ENCODE peak calls at places on chromosomes 7 and 10, in nine cellular contexts. One of them, this sample, is unnamed.

GRCh38 chr10:47451998-47452494 is 31.9 kb downstream of the ANXA8 start:
- DNase-seq in nephron progenitor cell: no peak
- DNase-seq in PC-9: no peak
- DNase-seq in AG04450: no peak
- DNase-seq in left ventricle myocardium inferior: no peak
- DNase-seq in CD4-positive, alpha-beta T cell: no peak
- DNase-seq in heart left ventricle: no peak
- DNase-seq in upper lobe of right lung: peak; percentile 42
- DNase-seq in cardiac fibroblast: no peak
- DNase-seq in this sample: no peak

GRCh38 chr10:102230861-102231356 is 4.8 kb downstream of the ELOVL3 start:
- DNase-seq in nephron progenitor cell: peak; percentile 55
- DNase-seq in left ventricle myocardium inferior: peak; percentile 22
- DNase-seq in cardiac fibroblast: peak; percentile 28
- DNase-seq in AG04450: no peak
- DNase-seq in PC-9: no peak
- DNase-seq in upper lobe of right lung: peak; percentile 80
- DNase-seq in CD4-positive, alpha-beta T cell: no peak
- DNase-seq in heart left ventricle: peak; percentile 37
- DNase-seq in this sample: no peak

GRCh38 chr7:69893915-69894314 is 295.6 kb downstream of the AUTS2 start:
- DNase-seq in CD4-positive, alpha-beta T cell: no peak
- DNase-seq in PC-9: no peak
- DNase-seq in left ventricle myocardium inferior: no peak
- DNase-seq in nephron progenitor cell: no peak
- DNase-seq in upper lobe of right lung: no peak
- DNase-seq in cardiac fibroblast: peak; percentile 18
- DNase-seq in heart left ventricle: no peak
- DNase-seq in AG04450: no peak
- DNase-seq in this sample: no peak

GRCh38 chr10:10515479-10516204 is 502.0 kb upstream of the CELF2 start:
- DNase-seq in cardiac fibroblast: peak; percentile 49
- DNase-seq in CD4-positive, alpha-beta T cell: no peak
- DNase-seq in heart left ventricle: no peak
- DNase-seq in nephron progenitor cell: no peak
- DNase-seq in AG04450: no peak
- DNase-seq in PC-9: no peak
- DNase-seq in upper lobe of right lung: no peak
- DNase-seq in left ventricle myocardium inferior: no peak
- DNase-seq in this sample: no peak

GRCh38 chr7:84637568-84638338 is 443.2 kb upstream of the SEMA3A start:
- DNase-seq in PC-9: peak; percentile 74
- DNase-seq in left ventricle myocardium inferior: no peak
- DNase-seq in cardiac fibroblast: peak; percentile 96
- DNase-seq in heart left ventricle: no peak
- DNase-seq in CD4-positive, alpha-beta T cell: no peak
- DNase-seq in upper lobe of right lung: no peak
- DNase-seq in nephron progenitor cell: no peak
- DNase-seq in AG04450: peak; percentile 60
- DNase-seq in this sample: no peak

GRCh38 chr7:22826593-22826992 is 3.9 kb upstream of the TOMM7 start:
- DNase-seq in upper lobe of right lung: no peak
- DNase-seq in heart left ventricle: no peak
- DNase-seq in nephron progenitor cell: no peak
- DNase-seq in CD4-positive, alpha-beta T cell: no peak
- DNase-seq in PC-9: no peak
- DNase-seq in left ventricle myocardium inferior: no peak
- DNase-seq in AG04450: no peak
- DNase-seq in cardiac fibroblast: no peak
- DNase-seq in this sample: no peak

GRCh38 chr10:106795619-106796018 is 368.9 kb downstream of the SORCS1 start:
- DNase-seq in upper lobe of right lung: no peak
- DNase-seq in CD4-positive, alpha-beta T cell: no peak
- DNase-seq in nephron progenitor cell: peak; percentile 51
- DNase-seq in PC-9: no peak
- DNase-seq in heart left ventricle: no peak
- DNase-seq in cardiac fibroblast: no peak
- DNase-seq in AG04450: no peak
- DNase-seq in left ventricle myocardium inferior: peak; percentile 24
- DNase-seq in this sample: no peak

GRCh38 chr7:5339949-5340348 is 57.2 kb downstream of the SLC29A4 start:
- DNase-seq in AG04450: no peak
- DNase-seq in cardiac fibroblast: no peak
- DNase-seq in PC-9: no peak
- DNase-seq in upper lobe of right lung: no peak
- DNase-seq in CD4-positive, alpha-beta T cell: no peak
- DNase-seq in nephron progenitor cell: no peak
- DNase-seq in left ventricle myocardium inferior: no peak
- DNase-seq in heart left ventricle: no peak
- DNase-seq in this sample: no peak

GRCh38 chr10:59362184-59362966 is at the start of gene FAM13C:
- DNase-seq in heart left ventricle: peak; percentile 67
- DNase-seq in upper lobe of right lung: peak; percentile 85
- DNase-seq in cardiac fibroblast: peak; percentile 54
- DNase-seq in CD4-positive, alpha-beta T cell: no peak
- DNase-seq in left ventricle myocardium inferior: peak; percentile 71
- DNase-seq in nephron progenitor cell: peak; percentile 75
- DNase-seq in AG04450: no peak
- DNase-seq in PC-9: no peak
- DNase-seq in this sample: no peak

GRCh38 chr7:33639552-33640197 is 265.7 kb upstream of the BMPER start:
- DNase-seq in heart left ventricle: no peak
- DNase-seq in upper lobe of right lung: no peak
- DNase-seq in cardiac fibroblast: peak; percentile 50
- DNase-seq in nephron progenitor cell: no peak
- DNase-seq in AG04450: no peak
- DNase-seq in left ventricle myocardium inferior: no peak
- DNase-seq in CD4-positive, alpha-beta T cell: no peak
- DNase-seq in PC-9: no peak
- DNase-seq in this sample: no peak

GRCh38 chr7:21819048-21819447 is 126.7 kb downstream of the CDCA7L start:
- DNase-seq in CD4-positive, alpha-beta T cell: no peak
- DNase-seq in heart left ventricle: no peak
- DNase-seq in PC-9: no peak
- DNase-seq in upper lobe of right lung: no peak
- DNase-seq in AG04450: no peak
- DNase-seq in cardiac fibroblast: no peak
- DNase-seq in left ventricle myocardium inferior: no peak
- DNase-seq in nephron progenitor cell: no peak
- DNase-seq in this sample: no peak

DNA sequence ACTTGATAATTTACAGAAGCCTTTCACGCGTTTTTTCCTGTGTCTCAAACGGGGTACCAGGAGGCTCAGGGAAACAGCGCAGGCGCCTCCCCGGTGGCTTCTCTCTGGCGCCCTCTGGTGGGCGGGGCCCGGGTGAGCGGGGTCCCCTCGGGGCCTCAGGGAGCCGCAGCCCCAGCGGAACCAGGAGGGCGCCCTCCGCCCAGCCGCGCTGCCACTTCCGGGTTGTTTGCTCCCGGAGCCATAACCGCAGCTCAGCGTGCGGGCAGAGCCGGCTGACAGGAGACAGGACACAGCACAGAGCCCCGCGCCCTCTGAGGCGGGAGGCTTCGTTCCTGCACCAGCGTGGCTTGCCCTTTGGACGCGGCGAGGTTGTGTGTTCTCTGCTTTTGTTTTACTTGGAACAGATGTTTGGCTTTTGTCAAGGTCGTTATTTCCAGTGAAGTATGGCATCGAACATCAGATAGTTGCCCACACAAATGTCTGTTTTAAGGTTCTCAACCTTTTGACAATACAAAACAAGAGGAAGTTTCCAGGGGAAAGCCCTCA is 6.9 kb upstream of the CYP2E1 start:
- DNase-seq in left ventricle myocardium inferior: peak; percentile 80
- DNase-seq in cardiac fibroblast: peak; percentile 48
- DNase-seq in nephron progenitor cell: peak; percentile 30
- DNase-seq in AG04450: no peak
- DNase-seq in CD4-positive, alpha-beta T cell: peak; percentile 85
- DNase-seq in PC-9: no peak
- DNase-seq in heart left ventricle: peak; percentile 82
- DNase-seq in upper lobe of right lung: peak; percentile 93
- DNase-seq in this sample: peak; percentile 71
- TF ChIP-seq CTCF in left ventricle myocardium inferior: peak; percentile 91
- TF ChIP-seq CTCF in cardiac fibroblast: peak; percentile 67
- TF ChIP-seq CTCF in nephron progenitor cell: no peak
- TF ChIP-seq CTCF in AG04450: peak; percentile 81
- TF ChIP-seq CTCF in CD4-positive, alpha-beta T cell: peak; percentile 93
- TF ChIP-seq CTCF in PC-9: peak; percentile 64
- TF ChIP-seq CTCF in heart left ventricle: peak; percentile 82
- TF ChIP-seq CTCF in upper lobe of right lung: peak; percentile 83
- TF ChIP-seq CTCF in this sample: no peak

GRCh38 chr10:33523236-33523792 is 188.8 kb upstream of the NRP1 start:
- DNase-seq in heart left ventricle: no peak
- DNase-seq in upper lobe of right lung: no peak
- DNase-seq in left ventricle myocardium inferior: no peak
- DNase-seq in PC-9: no peak
- DNase-seq in nephron progenitor cell: no peak
- DNase-seq in cardiac fibroblast: no peak
- DNase-seq in CD4-positive, alpha-beta T cell: no peak
- DNase-seq in AG04450: no peak
- DNase-seq in this sample: no peak

GRCh38 chr10:33529234-33529633 is 194.8 kb upstream of the NRP1 start:
- DNase-seq in PC-9: no peak
- DNase-seq in left ventricle myocardium inferior: no peak
- DNase-seq in heart left ventricle: no peak
- DNase-seq in CD4-positive, alpha-beta T cell: no peak
- DNase-seq in cardiac fibroblast: no peak
- DNase-seq in AG04450: no peak
- DNase-seq in nephron progenitor cell: no peak
- DNase-seq in upper lobe of right lung: no peak
- DNase-seq in this sample: no peak

GRCh38 chr10:33521062-33521461 is 186.6 kb upstream of the NRP1 start:
- DNase-seq in nephron progenitor cell: no peak
- DNase-seq in PC-9: no peak
- DNase-seq in AG04450: no peak
- DNase-seq in heart left ventricle: no peak
- DNase-seq in left ventricle myocardium inferior: no peak
- DNase-seq in cardiac fibroblast: no peak
- DNase-seq in upper lobe of right lung: no peak
- DNase-seq in CD4-positive, alpha-beta T cell: no peak
- DNase-seq in this sample: no peak

GRCh38 chr10:33521904-33522303 is 187.4 kb upstream of the NRP1 start:
- DNase-seq in nephron progenitor cell: no peak
- DNase-seq in CD4-positive, alpha-beta T cell: no peak
- DNase-seq in cardiac fibroblast: no peak
- DNase-seq in left ventricle myocardium inferior: no peak
- DNase-seq in heart left ventricle: no peak
- DNase-seq in AG04450: no peak
- DNase-seq in PC-9: no peak
- DNase-seq in upper lobe of right lung: no peak
- DNase-seq in this sample: no peak

GRCh38 chr10:33524966-33525365 is 190.5 kb upstream of the NRP1 start:
- DNase-seq in nephron progenitor cell: no peak
- DNase-seq in heart left ventricle: no peak
- DNase-seq in PC-9: no peak
- DNase-seq in upper lobe of right lung: no peak
- DNase-seq in cardiac fibroblast: peak; percentile 31
- DNase-seq in AG04450: peak; percentile 10
- DNase-seq in CD4-positive, alpha-beta T cell: no peak
- DNase-seq in left ventricle myocardium inferior: no peak
- DNase-seq in this sample: no peak
- TF ChIP-seq CTCF in nephron progenitor cell: no peak
- TF ChIP-seq CTCF in heart left ventricle: no peak
- TF ChIP-seq CTCF in PC-9: no peak
- TF ChIP-seq CTCF in upper lobe of right lung: no peak
- TF ChIP-seq CTCF in cardiac fibroblast: no peak
- TF ChIP-seq CTCF in AG04450: no peak
- TF ChIP-seq CTCF in CD4-positive, alpha-beta T cell: no peak
- TF ChIP-seq CTCF in left ventricle myocardium inferior: no peak
- TF ChIP-seq CTCF in this sample: no peak

GRCh38 chr7:85748861-85749260 is 562.0 kb upstream of the SEMA3D start:
- DNase-seq in nephron progenitor cell: no peak
- DNase-seq in PC-9: no peak
- DNase-seq in CD4-positive, alpha-beta T cell: no peak
- DNase-seq in cardiac fibroblast: no peak
- DNase-seq in upper lobe of right lung: no peak
- DNase-seq in left ventricle myocardium inferior: no peak
- DNase-seq in heart left ventricle: no peak
- DNase-seq in AG04450: no peak
- DNase-seq in this sample: no peak

GRCh38 chr7:85750454-85750949 is 563.6 kb upstream of the SEMA3D start:
- DNase-seq in PC-9: no peak
- DNase-seq in nephron progenitor cell: peak; percentile 57
- DNase-seq in left ventricle myocardium inferior: no peak
- DNase-seq in heart left ventricle: no peak
- DNase-seq in AG04450: no peak
- DNase-seq in CD4-positive, alpha-beta T cell: no peak
- DNase-seq in upper lobe of right lung: no peak
- DNase-seq in cardiac fibroblast: peak; percentile 49
- DNase-seq in this sample: no peak

DNA sequence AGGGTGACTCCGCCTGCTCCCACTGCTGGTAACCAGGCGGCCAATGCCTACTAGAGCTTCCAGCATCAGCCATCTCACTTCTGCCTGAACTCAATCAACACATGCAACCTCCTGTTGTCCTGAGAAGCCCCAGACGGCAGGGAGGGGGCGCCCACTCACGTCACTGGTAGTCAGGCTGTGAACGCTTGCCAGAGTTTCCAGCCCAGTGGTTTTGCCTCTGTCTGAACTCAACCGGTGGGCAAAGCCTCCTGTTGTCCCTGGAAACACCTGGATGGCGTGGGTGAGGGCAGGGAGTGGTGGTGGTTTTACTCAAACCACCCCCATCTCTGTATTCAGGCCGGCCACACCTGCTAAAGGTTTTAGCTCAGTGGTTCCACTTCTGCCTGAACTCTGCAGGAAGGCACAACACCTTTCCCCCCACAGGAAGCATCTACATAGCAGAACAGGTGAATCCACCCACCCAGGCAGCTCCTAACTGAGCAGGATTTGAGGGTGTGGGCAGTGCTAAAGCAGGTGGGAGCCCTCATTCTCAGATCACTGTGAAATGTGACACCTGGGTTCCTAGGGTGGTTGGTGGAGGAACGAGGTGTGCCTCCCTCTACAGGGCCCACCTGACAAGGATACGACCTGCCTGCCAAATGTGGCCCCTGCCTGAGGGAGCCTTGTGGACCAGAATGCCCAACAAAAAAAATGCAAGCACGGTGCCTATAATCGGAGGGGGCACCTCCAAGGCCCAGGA is 563.0 kb upstream of the SEMA3D start:
- DNase-seq in CD4-positive, alpha-beta T cell: no peak
- DNase-seq in upper lobe of right lung: no peak
- DNase-seq in PC-9: no peak
- DNase-seq in heart left ventricle: no peak
- DNase-seq in cardiac fibroblast: no peak
- DNase-seq in AG04450: no peak
- DNase-seq in nephron progenitor cell: no peak
- DNase-seq in left ventricle myocardium inferior: no peak
- DNase-seq in this sample: no peak
- TF ChIP-seq CTCF in CD4-positive, alpha-beta T cell: no peak
- TF ChIP-seq CTCF in upper lobe of right lung: no peak
- TF ChIP-seq CTCF in PC-9: no peak
- TF ChIP-seq CTCF in heart left ventricle: no peak
- TF ChIP-seq CTCF in cardiac fibroblast: no peak
- TF ChIP-seq CTCF in AG04450: no peak
- TF ChIP-seq CTCF in nephron progenitor cell: no peak
- TF ChIP-seq CTCF in left ventricle myocardium inferior: no peak
- TF ChIP-seq CTCF in this sample: no peak

DNA sequence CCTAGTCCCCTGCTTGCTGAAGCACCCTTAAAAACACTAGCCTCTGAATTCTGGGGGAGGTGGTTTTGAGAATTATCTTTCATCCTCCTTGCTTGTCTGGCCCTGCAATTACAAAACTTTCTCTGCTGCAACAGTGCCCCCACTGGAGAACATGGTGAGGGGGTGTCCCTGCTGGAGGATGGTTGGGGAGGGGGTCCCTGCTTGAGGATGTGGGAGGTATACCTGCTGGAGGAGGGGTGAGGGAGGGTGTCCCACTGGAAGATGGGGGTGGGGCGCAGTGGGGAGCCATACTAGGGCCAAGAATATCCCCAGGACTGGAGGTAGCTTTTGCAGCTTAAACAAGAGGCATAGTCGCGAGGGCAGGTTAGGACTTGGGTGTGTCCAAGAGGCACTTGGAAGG is 3.2 kb upstream of the POLM start:
- DNase-seq in PC-9: no peak
- DNase-seq in left ventricle myocardium inferior: peak; percentile 10
- DNase-seq in CD4-positive, alpha-beta T cell: no peak
- DNase-seq in cardiac fibroblast: no peak
- DNase-seq in heart left ventricle: peak; percentile 22
- DNase-seq in nephron progenitor cell: no peak
- DNase-seq in upper lobe of right lung: no peak
- DNase-seq in AG04450: no peak
- DNase-seq in this sample: no peak
- TF ChIP-seq CTCF in PC-9: peak; percentile 27
- TF ChIP-seq CTCF in left ventricle myocardium inferior: no peak
- TF ChIP-seq CTCF in CD4-positive, alpha-beta T cell: no peak
- TF ChIP-seq CTCF in cardiac fibroblast: no peak
- TF ChIP-seq CTCF in heart left ventricle: no peak
- TF ChIP-seq CTCF in nephron progenitor cell: no peak
- TF ChIP-seq CTCF in upper lobe of right lung: no peak
- TF ChIP-seq CTCF in AG04450: no peak
- TF ChIP-seq CTCF in this sample: no peak